ENCODE peak calls at places on chromosomes 16 and 17, in nine cellular contexts. J is left lung; S is cardiac muscle cell; Z is tibial artery; H is GM23338; N is caudate nucleus; D is CD8-positive, alpha-beta memory T cell; M is MM.1S; K is foreskin keratinocyte. A is an unnamed sample.

GRCh38 chr17:10792156-10792555 is 11.7 kb downstream of the TMEM238L start:
- DNase-seq in H (no peak), M (no peak), D (no peak), N (no peak), S (no peak), Z (no peak), K (peak), J (no peak), A (no peak)

GRCh38 chr16:7221157-7221556 is 111.5 kb upstream of the RBFOX1 start:
- DNase-seq in S (no peak), M (no peak), Z (no peak), D (no peak), K (no peak), H (no peak), N (no peak), J (no peak), A (no peak)

GRCh38 chr17:58381124-58381838 is 29.3 kb upstream of the SUPT4H1 start:
- DNase-seq in M (no peak), Z (no peak), N (no peak), S (no peak), D (no peak), J (no peak), H (no peak), K (no peak), A (no peak)

GRCh38 chr16:31202402-31203385 is at the start of gene PYCARD:
- DNase-seq in N (peak), M (peak), J (peak), H (peak), S (peak), Z (peak), D (peak), K (peak), A (no peak)

GRCh38 chr17:72369366-72369765 is 248.5 kb downstream of the SOX9 start:
- DNase-seq in S (no peak), K (no peak), J (no peak), Z (no peak), M (no peak), D (no peak), H (no peak), N (no peak), A (no peak)

GRCh38 chr17:65629234-65629690 is 67.8 kb upstream of the AXIN2 start:
- DNase-seq in J (no peak), H (no peak), D (no peak), Z (no peak), N (no peak), K (no peak), S (no peak), M (no peak), A (no peak)

GRCh38 chr17:50210249-50211225 is 9.1 kb upstream of the COL1A1 start:
- DNase-seq in S (peak), J (peak), H (peak), M (no peak), K (peak), N (no peak), D (no peak), Z (peak), A (no peak)

GRCh38 chr17:49823614-49824013 is 24.3 kb downstream of the TAC4 start:
- DNase-seq in Z (no peak), J (no peak), M (no peak), H (no peak), D (no peak), K (no peak), N (no peak), S (no peak), A (no peak)

GRCh38 chr16:1279081-1279944 is 23.4 kb downstream of the TPSD1 start:
- DNase-seq in Z (no peak), N (no peak), S (no peak), H (no peak), K (no peak), M (no peak), J (no peak), D (no peak), A (no peak)
- H3K27ac ChIP-seq in Z (no peak), N (no peak), S (no peak), H (no peak), K (no peak), M (no peak), J (no peak), D (no peak), A (no peak)

DNA sequence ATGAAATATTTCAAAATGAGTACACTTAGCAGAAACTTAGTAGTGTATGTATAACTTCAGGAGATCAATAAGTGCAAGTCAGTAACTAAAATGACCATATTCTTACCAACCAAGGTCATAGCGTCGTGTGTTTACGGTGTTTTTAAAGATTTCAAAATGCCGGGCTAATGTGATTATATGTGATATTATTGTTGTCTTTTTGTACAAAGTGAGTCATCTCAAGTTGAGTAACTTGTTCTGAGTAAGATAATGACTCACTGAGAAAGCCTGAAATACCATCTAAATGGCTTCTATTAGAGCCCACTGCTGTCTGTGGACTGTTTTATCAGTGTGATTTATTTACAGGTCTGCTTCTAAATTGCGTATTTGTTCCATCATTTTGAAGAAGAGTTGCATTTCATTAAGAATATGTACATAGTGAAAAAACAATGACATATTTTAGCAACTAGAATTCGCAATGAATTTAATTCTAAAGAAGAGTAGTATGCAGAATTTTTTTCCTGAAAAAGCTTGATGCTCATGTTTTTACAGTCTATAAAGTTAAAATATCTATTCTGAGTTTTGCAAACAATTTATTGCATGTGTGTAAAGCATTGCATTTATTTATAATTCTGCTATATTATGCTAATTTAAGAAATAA is 12.7 kb downstream of the KRT12 start:
- DNase-seq in D (no peak), K (peak), J (no peak), M (no peak), N (no peak), Z (no peak), S (no peak), H (no peak), A (peak)
- H3K27ac ChIP-seq in D (no peak), K (no peak), J (no peak), M (no peak), N (no peak), Z (no peak), S (no peak), H (no peak), A (no peak)

GRCh38 chr16:25013049-25013448 is 2.1 kb downstream of the ARHGAP17 start:
- DNase-seq in H (no peak), J (no peak), K (no peak), M (no peak), D (no peak), N (no peak), Z (no peak), S (no peak), A (no peak)
- H3K27ac ChIP-seq in H (no peak), J (no peak), K (no peak), M (no peak), D (no peak), N (no peak), Z (peak), S (no peak), A (peak)

DNA sequence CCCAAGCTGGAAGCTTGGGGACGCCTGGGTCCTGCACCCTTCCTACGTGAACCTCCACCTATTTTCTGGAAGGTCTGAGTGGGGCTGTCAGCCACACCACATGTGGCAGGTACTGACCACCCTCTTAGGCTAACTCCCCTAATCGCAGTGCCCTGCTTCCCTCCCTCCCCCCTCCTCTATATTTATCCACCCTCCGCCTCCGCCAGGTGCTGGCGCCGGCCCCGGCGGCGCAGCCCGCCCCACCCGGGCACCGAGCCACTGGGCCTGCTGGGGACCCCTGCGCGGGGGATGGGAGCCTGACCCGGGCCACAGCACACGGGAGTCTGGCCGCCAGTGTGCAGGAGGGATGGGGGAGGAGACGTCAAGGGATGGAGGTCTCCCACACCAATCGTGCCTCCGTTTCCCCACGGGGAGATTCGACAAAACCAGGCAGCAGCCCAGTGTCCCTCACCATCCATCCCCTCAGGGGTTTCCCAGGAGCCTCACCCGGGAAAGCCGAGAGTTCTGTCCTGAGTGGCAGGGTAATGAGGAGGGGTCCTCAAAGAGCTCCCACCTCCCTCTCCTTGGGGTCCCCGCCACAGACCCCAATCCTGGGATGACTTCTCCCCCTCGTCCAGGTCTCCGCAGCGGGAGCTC is 1.3 kb downstream of the PLEKHH3 start:
- DNase-seq in H (peak), Z (peak), J (no peak), K (no peak), S (peak), M (peak), D (no peak), N (no peak), A (no peak)
- H3K27ac ChIP-seq in H (no peak), Z (peak), J (peak), K (no peak), S (peak), M (peak), D (peak), N (peak), A (peak)

GRCh38 chr16:87794485-87795078 is 28.8 kb upstream of the KLHDC4 start:
- DNase-seq in N (no peak), Z (no peak), S (no peak), H (no peak), K (no peak), J (no peak), D (no peak), M (no peak), A (no peak)

GRCh38 chr16:87789437-87790277 is 23.9 kb upstream of the KLHDC4 start:
- DNase-seq in N (no peak), D (no peak), H (no peak), J (no peak), M (no peak), K (peak), Z (peak), S (no peak), A (peak)

GRCh38 chr16:87792205-87792565 is 26.4 kb upstream of the KLHDC4 start:
- DNase-seq in N (no peak), J (no peak), M (no peak), D (no peak), Z (no peak), S (no peak), K (no peak), H (no peak), A (no peak)

GRCh38 chr16:87791295-87792204 is 25.8 kb upstream of the KLHDC4 start:
- DNase-seq in K (no peak), S (no peak), D (no peak), Z (no peak), M (no peak), J (no peak), H (no peak), N (peak), A (no peak)

DNA sequence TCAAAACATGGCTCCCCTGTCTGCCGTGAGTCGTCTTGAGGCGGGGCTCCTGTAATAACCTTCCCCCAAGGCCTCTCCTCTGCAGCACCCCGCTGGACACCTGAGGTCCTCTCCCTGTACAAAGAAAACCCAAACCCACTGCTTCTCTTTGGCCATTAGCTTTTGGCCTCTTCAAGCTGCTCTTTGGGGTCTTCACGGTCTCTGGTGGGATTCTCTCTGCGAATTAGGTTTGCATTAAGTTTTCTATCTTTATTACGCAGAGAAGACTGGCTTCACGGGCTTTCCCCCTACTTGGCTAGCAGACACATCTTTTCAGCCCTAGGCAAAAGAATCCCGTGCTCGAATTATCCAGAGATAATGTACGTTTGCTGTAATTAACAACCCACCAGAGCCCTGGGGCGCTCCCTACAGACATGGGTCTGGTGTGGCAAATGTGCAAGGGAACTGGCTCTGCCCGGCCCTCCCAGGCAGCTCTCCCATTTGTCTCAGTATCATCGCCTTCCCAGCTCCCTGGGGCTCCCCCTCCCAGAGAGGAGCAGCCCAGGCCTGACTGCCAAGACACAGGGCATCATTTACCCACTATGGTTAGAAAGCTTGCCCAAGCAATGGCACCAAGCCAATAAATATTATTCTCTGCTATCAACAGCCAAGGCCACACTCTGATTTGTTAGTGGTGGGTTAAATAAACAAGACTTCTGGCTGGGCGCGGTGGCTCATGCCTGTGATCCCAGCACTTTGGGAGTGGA is 24.7 kb upstream of the KLHDC4 start:
- DNase-seq in N (no peak), S (no peak), M (no peak), H (no peak), J (no peak), K (peak), D (no peak), Z (peak), A (no peak)
- H3K27ac ChIP-seq in N (peak), S (no peak), M (no peak), H (no peak), J (no peak), K (peak), D (no peak), Z (peak), A (peak)

GRCh38 chr16:67774457-67774853 is 31.9 kb downstream of the RANBP10 start:
- DNase-seq in Z (no peak), M (no peak), H (no peak), D (no peak), J (no peak), K (no peak), S (no peak), N (no peak), A (no peak)

GRCh38 chr16:67773569-67774456 is 32.5 kb downstream of the RANBP10 start:
- DNase-seq in H (no peak), K (no peak), N (no peak), Z (no peak), D (no peak), S (no peak), M (no peak), J (no peak), A (no peak)

GRCh38 chr16:67770371-67770991 is 35.9 kb downstream of the RANBP10 start:
- DNase-seq in D (no peak), S (peak), N (no peak), Z (no peak), K (no peak), J (no peak), H (no peak), M (no peak), A (no peak)

GRCh38 chr16:67775273-67775672 is 31.1 kb downstream of the RANBP10 start:
- DNase-seq in M (no peak), K (no peak), Z (no peak), S (no peak), D (no peak), H (no peak), J (no peak), N (no peak), A (no peak)

DNA sequence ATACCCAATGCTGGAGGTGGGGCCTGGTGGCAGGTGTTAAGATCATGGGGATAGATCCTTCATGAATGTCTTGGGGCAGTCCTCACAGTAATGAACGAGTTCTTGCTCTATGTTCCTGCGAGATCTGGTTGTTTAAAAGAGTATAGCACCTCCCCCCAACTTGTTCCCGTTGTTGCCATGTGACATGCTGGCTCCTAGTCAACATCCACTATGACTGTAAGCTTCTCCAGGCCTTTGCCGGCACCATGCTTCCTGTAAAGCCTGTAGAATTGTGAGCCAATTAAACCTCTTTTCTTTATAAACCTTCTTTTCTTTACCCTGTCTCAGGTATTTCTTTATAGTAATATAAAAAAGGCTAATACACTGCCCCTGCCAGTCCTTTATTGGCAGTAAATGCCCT is 33.3 kb downstream of the RANBP10 start:
- DNase-seq in K (no peak), J (no peak), M (no peak), D (no peak), Z (no peak), N (no peak), H (no peak), S (no peak), A (no peak)
- H3K27ac ChIP-seq in K (no peak), J (no peak), M (no peak), D (no peak), Z (no peak), N (no peak), H (no peak), S (no peak), A (no peak)